ENCODE peak calls at places on chromosomes 1 and 21, in nine cellular contexts. D is neural progenitor cell, S is GM23338, K is Calu3, I is IMR-90, J is AG04450, X is CD14-positive monocyte, Q is epithelial cell of esophagus, M is GM13976. T is an unnamed sample.

GRCh38 chr1:177798614-177799013 is 171.2 kb downstream of the SEC16B start:
- DNase-seq in D (no peak), S (no peak), K (no peak), I (no peak), J (no peak), X (no peak), Q (no peak), M (no peak), T (no peak)

GRCh38 chr1:157099633-157100009 is at the start of gene ETV3L:
- DNase-seq in D (peak), S (no peak), K (no peak), I (no peak), J (no peak), X (peak), Q (no peak), M (no peak), T (no peak)

GRCh38 chr1:223052931-223053330 is 90.1 kb downstream of the TLR5 start:
- DNase-seq in D (no peak), S (no peak), K (no peak), I (no peak), J (no peak), X (no peak), Q (peak), M (no peak), T (no peak)

GRCh38 chr1:66599899-66600737 is 66.2 kb downstream of the SGIP1 start:
- DNase-seq in D (no peak), S (no peak), K (no peak), I (no peak), J (no peak), X (no peak), Q (no peak), M (no peak), T (no peak)

GRCh38 chr1:41666991-41667631 is 182.6 kb upstream of the EDN2 start:
- DNase-seq in D (peak), S (no peak), K (peak), I (peak), J (no peak), X (no peak), Q (peak), M (peak), T (peak)

GRCh38 chr1:225817611-225818061 is 7.7 kb downstream of the EPHX1 start:
- DNase-seq in D (no peak), S (peak), K (no peak), I (peak), J (peak), X (no peak), Q (peak), M (no peak), T (peak)

GRCh38 chr1:31591425-31592093 is 15.2 kb downstream of the TINAGL1 start:
- DNase-seq in D (no peak), S (no peak), K (peak), I (no peak), J (no peak), X (no peak), Q (peak), M (no peak), T (no peak)

GRCh38 chr1:118504231-118504644 is 319.2 kb upstream of the SPAG17 start:
- DNase-seq in D (no peak), S (peak), K (no peak), I (no peak), J (no peak), X (no peak), Q (no peak), M (no peak), T (no peak)

GRCh38 chr1:65177457-65177856 is 29.5 kb downstream of the AK4 start:
- DNase-seq in D (no peak), S (no peak), K (peak), I (peak), J (no peak), X (no peak), Q (peak), M (no peak), T (no peak)

GRCh38 chr1:47627016-47627415 is 189.2 kb downstream of the FOXD2 start:
- DNase-seq in D (peak), S (peak), K (no peak), I (no peak), J (no peak), X (no peak), Q (peak), M (no peak), T (no peak)
- TF ChIP-seq CTCF in D (peak), S (peak), K (no peak), I (no peak), J (no peak), X (no peak), Q (peak), M (no peak), T (no peak)

GRCh38 chr21:36422279-36423098 is 37.3 kb downstream of the CHAF1B start:
- DNase-seq in D (peak), S (peak), K (peak), I (peak), J (peak), X (peak), Q (peak), M (peak), T (peak)
- TF ChIP-seq CTCF in D (peak), S (peak), K (peak), I (peak), J (peak), X (peak), Q (peak), M (peak), T (peak)

DNA sequence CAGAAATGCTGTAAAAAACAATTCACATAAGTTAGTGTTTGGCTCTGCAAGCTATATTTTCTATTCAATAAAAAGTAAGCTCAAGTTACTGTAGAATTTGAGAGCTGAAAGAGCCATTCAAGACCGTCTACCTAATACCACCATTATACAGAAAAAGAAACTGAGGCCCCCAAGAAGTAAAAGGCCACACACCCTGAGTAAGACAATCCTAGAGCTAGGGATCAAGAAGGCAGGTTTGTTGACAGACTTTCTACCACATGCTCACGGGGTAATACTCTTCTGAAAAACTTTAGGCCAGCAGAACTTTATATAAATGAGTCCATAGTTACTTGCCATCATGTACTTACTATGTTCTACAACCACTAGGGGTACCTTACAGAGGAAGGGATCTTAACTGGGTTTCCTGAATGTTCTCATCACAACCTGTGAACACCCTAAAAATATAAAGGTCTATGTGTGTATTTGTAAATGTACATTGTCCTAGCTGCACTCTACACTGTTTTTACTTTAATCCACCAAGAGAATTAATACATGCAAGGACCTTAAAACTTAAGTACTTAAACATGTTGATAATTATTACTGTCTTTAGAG is 2.7 kb downstream of the PSMG1 start:
- DNase-seq in D (no peak), S (peak), K (no peak), I (no peak), J (no peak), X (no peak), Q (peak), M (no peak), T (no peak)
- TF ChIP-seq CTCF in D (peak), S (peak), K (no peak), I (peak), J (peak), X (no peak), Q (peak), M (no peak), T (no peak)

GRCh38 chr1:92037400-92037799 is 7.6 kb downstream of the EPHX4 start:
- DNase-seq in D (no peak), S (peak), K (no peak), I (peak), J (peak), X (no peak), Q (peak), M (no peak), T (no peak)

GRCh38 chr1:92038695-92039346 is 9.0 kb downstream of the EPHX4 start:
- DNase-seq in D (no peak), S (no peak), K (no peak), I (peak), J (no peak), X (no peak), Q (no peak), M (no peak), T (no peak)

GRCh38 chr1:92043621-92044020 is 13.8 kb downstream of the EPHX4 start:
- DNase-seq in D (peak), S (peak), K (no peak), I (no peak), J (no peak), X (no peak), Q (peak), M (no peak), T (no peak)

GRCh38 chr1:92040971-92041370 is 11.2 kb downstream of the EPHX4 start:
- DNase-seq in D (no peak), S (peak), K (no peak), I (peak), J (no peak), X (no peak), Q (no peak), M (no peak), T (no peak)
- TF ChIP-seq CTCF in D (no peak), S (no peak), K (no peak), I (no peak), J (peak), X (no peak), Q (no peak), M (no peak), T (no peak)

GRCh38 chr21:18954415-18954972 is 550.9 kb upstream of the TMPRSS15 start:
- DNase-seq in D (peak), S (no peak), K (no peak), I (no peak), J (no peak), X (no peak), Q (no peak), M (no peak), T (no peak)

GRCh38 chr21:18950045-18950740 is 546.6 kb upstream of the TMPRSS15 start:
- DNase-seq in D (no peak), S (no peak), K (no peak), I (no peak), J (no peak), X (no peak), Q (no peak), M (no peak), T (no peak)

DNA sequence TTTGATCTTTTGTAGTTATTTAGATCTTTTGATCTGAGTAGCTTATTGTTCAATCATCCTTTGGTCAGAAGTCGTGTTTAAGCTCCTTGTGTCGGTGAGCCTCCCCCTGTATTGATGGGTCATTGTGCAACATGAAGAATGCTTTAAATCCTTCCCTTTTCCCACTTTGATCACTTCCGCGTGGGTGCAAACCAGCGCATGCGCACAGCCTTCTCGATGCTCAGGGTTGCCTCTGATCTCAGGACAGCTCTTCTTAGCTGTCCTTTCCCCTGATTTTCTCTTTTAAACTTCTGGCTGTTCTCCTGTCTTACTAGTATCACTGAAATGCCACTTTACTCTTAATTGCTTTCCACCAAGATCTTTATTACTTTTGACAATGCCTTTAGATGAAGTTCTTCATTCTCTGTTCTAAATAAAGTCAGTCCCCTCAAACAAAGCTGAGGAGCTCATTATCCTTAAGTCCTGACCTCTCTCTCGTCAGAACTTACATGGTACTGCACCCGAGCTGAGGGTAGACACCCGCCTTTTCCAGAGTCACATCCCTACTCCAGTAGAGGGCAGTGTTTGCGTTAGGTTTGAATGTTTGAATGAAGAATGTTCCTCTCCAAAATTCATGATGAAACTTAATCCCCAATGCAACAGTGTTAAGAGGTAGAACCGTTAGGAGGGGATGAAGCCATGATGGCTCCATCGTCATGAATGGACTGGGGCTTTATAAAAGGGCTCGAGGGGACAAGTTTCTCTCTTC is 547.9 kb upstream of the TMPRSS15 start:
- DNase-seq in D (peak), S (peak), K (no peak), I (no peak), J (no peak), X (no peak), Q (no peak), M (no peak), T (peak)
- TF ChIP-seq CTCF in D (peak), S (peak), K (no peak), I (no peak), J (no peak), X (no peak), Q (no peak), M (no peak), T (peak)

DNA sequence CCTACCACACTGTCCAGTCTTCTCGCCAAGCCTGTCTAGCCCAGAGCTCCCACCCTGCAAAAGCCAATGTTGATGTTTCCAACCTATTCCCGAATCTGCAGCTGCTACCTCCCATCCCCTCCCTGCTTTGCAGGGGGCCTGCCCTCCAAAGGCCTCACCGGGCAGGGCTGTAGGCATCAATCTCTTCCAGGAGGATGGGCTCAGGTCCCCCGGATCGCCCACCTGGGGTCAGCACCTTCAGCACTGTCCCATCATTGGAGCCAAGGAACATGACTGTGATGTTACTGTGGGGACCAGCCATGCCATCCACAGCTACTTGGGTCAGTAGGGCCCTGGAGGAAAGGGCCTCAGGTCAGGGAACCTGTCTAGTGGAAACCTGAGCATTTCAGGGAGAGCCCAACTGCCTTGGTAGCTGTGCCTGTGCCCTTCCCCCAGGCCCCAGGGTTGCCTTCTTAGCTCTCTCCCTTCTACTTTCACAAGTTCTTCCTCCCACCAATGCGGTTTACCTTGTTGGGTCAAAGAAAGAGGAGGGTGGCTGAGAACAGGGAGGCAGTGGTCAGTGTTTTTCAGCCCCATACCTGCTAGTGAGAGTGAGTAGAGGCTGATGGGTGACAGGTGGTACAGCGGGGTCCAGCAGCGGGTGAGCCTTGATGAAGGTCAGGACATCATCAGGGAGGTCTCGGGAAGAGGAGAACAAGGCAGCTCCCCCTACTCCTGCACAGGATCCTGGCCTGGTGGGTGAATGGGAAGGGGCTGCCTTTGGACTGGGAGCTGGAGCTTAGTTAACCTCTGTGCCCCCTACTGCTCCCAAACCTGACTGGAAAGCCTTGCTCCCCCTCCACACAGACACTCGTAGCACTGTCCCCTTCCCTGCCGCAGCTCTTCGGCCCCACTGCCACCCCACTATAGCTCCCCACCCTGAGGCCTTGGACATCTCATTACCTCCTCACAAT is 10.7 kb downstream of the SEMA6C start:
- DNase-seq in D (no peak), S (peak), K (no peak), I (no peak), J (no peak), X (no peak), Q (no peak), M (no peak), T (no peak)
- TF ChIP-seq CTCF in D (peak), S (peak), K (no peak), I (no peak), J (no peak), X (no peak), Q (no peak), M (no peak), T (no peak)

GRCh38 chr1:205505076-205505729 is 734 bp downstream of the CDK18 start:
- DNase-seq in D (peak), S (peak), K (peak), I (no peak), J (no peak), X (no peak), Q (no peak), M (no peak), T (peak)
- TF ChIP-seq CTCF in D (no peak), S (no peak), K (no peak), I (no peak), J (peak), X (no peak), Q (no peak), M (no peak), T (no peak)

DNA sequence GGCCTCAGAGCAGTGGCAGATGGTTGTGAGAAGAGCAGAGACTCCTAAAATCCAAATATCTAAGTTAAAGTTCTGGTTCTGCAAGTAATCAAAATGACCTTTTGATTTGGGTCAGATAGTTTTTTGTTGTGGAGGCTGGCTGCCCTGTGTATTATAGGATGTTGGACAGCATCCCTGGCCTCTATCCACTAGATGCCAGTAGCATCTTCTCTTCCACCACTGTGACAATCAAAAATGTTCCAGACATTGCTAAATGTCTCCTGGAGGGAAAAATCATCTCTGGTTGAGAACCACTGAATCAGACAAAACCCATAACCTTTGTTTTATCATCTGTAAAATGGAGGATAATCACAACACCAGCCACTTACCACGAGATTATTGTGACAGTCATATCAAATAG is 5.9 kb upstream of the DPT start:
- DNase-seq in D (no peak), S (no peak), K (no peak), I (no peak), J (no peak), X (no peak), Q (peak), M (no peak), T (no peak)
- TF ChIP-seq CTCF in D (no peak), S (no peak), K (no peak), I (no peak), J (no peak), X (no peak), Q (peak), M (no peak), T (no peak)